ENCODE peak calls at places on chromosomes 2 and 18, in nine cellular contexts. L, E, J, Z, D, K, R, S and A are unnamed samples.

GRCh38 chr2:201520201-201520600 is 68.7 kb downstream of the STRADB start:
- DNase-seq in E (no peak), L (no peak), D (no peak), K (no peak), Z (no peak), S (peak), J (no peak), R (no peak), A (no peak)

GRCh38 chr2:190408538-190409271 is 550 bp downstream of the MFSD6 start:
- DNase-seq in R (peak), Z (peak), D (peak), K (peak), L (no peak), S (no peak), J (peak), E (peak), A (no peak)

GRCh38 chr2:136359121-136359965 is 241.4 kb upstream of the CXCR4 start:
- DNase-seq in K (no peak), R (no peak), Z (no peak), E (no peak), L (no peak), J (no peak), D (no peak), S (no peak), A (no peak)

GRCh38 chr2:19799881-19800780 is 101.7 kb downstream of the TTC32 start:
- DNase-seq in L (no peak), D (no peak), Z (no peak), K (no peak), J (no peak), S (no peak), E (no peak), R (no peak), A (no peak)

GRCh38 chr18:10476430-10476829 is 22.0 kb downstream of the APCDD1 start:
- DNase-seq in L (no peak), D (no peak), Z (no peak), R (no peak), S (peak), K (peak), E (no peak), J (no peak), A (no peak)

GRCh38 chr2:55875434-55876135 is 48.0 kb downstream of the EFEMP1 start:
- DNase-seq in S (peak), L (no peak), D (no peak), J (no peak), K (no peak), R (no peak), E (no peak), Z (no peak), A (no peak)

GRCh38 chr2:28391564-28392296 is 928 bp upstream of the FOSL2 start:
- DNase-seq in Z (peak), S (peak), R (peak), E (peak), J (peak), D (no peak), L (peak), K (peak), A (no peak)

GRCh38 chr2:160994141-160995002 is 165.9 kb upstream of the TANK start:
- DNase-seq in E (peak), D (peak), J (peak), R (peak), K (peak), Z (peak), L (peak), S (peak), A (no peak)

GRCh38 chr2:28296243-28296642 is 96.4 kb upstream of the FOSL2 start:
- DNase-seq in E (no peak), K (no peak), S (no peak), D (no peak), Z (no peak), J (no peak), L (no peak), R (no peak), A (no peak)

GRCh38 chr2:37786854-37787253 is 115.4 kb upstream of the CDC42EP3 start:
- DNase-seq in E (no peak), L (peak), D (no peak), S (no peak), Z (peak), R (peak), J (no peak), K (no peak), A (no peak)

GRCh38 chr2:70775148-70775547 is 7.1 kb upstream of the ADD2 start:
- DNase-seq in D (no peak), J (no peak), E (no peak), S (no peak), Z (no peak), L (no peak), R (no peak), K (no peak), A (no peak)

GRCh38 chr2:128069769-128070168 is 21.2 kb upstream of the UGGT1 start:
- DNase-seq in Z (no peak), S (peak), J (no peak), D (no peak), E (no peak), K (no peak), L (no peak), R (peak), A (no peak)

GRCh38 chr18:13558132-13558531 is 168.2 kb downstream of the FAM210A start:
- DNase-seq in K (peak), L (no peak), J (no peak), R (no peak), Z (no peak), E (no peak), S (peak), D (peak), A (peak)

GRCh38 chr2:62713837-62714236 is 8.3 kb downstream of the EHBP1 start:
- DNase-seq in J (no peak), K (no peak), R (no peak), S (peak), E (no peak), D (no peak), Z (no peak), L (no peak), A (no peak)

DNA sequence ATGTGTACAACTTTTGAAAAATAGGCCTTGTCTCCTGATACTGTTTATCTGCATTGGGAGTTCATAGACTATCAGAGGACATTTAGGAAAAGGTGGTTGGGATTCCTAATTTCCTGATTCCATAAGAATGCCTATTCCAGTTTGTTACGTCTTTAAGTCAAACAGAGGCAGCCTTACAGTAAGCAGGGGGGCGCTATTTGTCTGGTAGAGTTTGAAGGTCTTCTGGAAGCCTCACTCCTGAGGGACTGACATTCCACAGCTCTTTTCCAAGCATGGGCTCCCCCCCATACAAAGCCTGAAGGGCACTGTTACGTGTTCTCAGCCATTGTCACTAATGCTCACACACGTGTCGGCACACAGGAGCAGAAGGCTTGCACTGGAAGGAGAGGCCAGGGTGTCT is 154.3 kb downstream of the PTGR3 start:
- DNase-seq in L (no peak), K (no peak), J (no peak), R (no peak), Z (no peak), S (no peak), D (no peak), E (no peak), A (no peak)
- TF ChIP-seq CTCF in L (no peak), K (no peak), J (no peak), R (no peak), Z (no peak), S (no peak), D (no peak), E (no peak), A (no peak)

DNA sequence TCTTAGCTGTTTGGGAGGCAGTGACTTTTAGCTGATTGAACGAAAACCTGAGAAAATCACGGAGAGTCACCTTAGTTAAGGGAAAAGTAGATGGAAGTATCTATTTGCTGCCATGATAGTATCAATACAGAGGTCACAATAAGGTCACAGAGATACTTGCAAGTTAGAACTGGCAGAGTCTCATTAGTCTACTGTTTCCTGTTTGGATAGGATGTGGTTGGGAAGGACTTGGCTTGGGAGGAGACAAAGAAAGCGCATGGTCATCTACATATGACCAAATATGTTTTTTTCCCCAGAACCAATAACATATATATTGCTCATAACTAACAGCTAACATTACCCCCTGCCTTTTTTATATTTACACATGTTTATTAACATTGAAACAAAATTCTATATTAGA is 78.4 kb upstream of the AQP4 start:
- DNase-seq in S (no peak), D (no peak), J (no peak), E (no peak), L (no peak), R (no peak), K (no peak), Z (no peak), A (no peak)
- TF ChIP-seq CTCF in S (no peak), D (no peak), J (no peak), E (no peak), L (no peak), R (no peak), K (no peak), Z (no peak), A (no peak)

DNA sequence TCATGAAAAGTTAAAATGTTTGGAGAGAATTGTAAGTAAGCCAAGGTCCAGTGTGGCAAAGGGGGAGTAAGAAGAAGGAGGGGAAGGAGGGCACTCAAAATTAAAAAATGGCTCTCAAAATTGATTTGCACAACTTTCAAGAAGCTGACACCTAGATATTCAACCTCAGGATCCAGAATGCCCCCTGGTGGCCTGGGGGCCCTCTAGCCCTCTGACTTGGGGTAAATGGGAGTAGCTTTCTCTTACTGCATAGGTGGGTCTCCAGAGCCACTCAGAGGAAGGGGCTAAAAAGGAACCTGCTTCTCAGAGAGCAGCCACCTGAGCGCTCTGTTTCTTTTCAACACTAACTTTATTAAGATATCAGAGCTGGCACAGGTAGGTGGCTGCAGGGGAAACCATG is 968.5 kb downstream of the BCL11A start:
- DNase-seq in Z (no peak), K (peak), J (no peak), R (no peak), D (peak), E (no peak), L (no peak), S (no peak), A (no peak)
- TF ChIP-seq CTCF in Z (no peak), K (peak), J (no peak), R (no peak), D (peak), E (peak), L (no peak), S (no peak), A (no peak)

GRCh38 chr18:7558769-7559168 is 8.3 kb upstream of the PTPRM start:
- DNase-seq in E (no peak), D (no peak), Z (no peak), S (no peak), K (no peak), J (no peak), R (no peak), L (no peak), A (no peak)

GRCh38 chr18:7561907-7562460 is 5.1 kb upstream of the PTPRM start:
- DNase-seq in K (peak), Z (no peak), R (no peak), J (no peak), E (no peak), D (no peak), S (no peak), L (no peak), A (no peak)

GRCh38 chr18:7557891-7558454 is 9.1 kb upstream of the PTPRM start:
- DNase-seq in K (no peak), E (no peak), J (no peak), R (no peak), D (no peak), S (no peak), L (no peak), Z (no peak), A (no peak)

GRCh38 chr18:7562491-7562890 is 4.6 kb upstream of the PTPRM start:
- DNase-seq in D (no peak), L (no peak), J (no peak), R (no peak), E (no peak), Z (no peak), K (no peak), S (no peak), A (no peak)

GRCh38 chr18:7559709-7560319 is 7.3 kb upstream of the PTPRM start:
- DNase-seq in R (no peak), S (no peak), L (no peak), K (no peak), Z (no peak), D (no peak), E (no peak), J (no peak), A (no peak)
- TF ChIP-seq CTCF in R (no peak), S (no peak), L (no peak), K (no peak), Z (no peak), D (no peak), E (no peak), J (no peak), A (no peak)